ENCODE peak calls at places on chromosomes 13 and 19, in four cellular contexts. J is activated T-helper 1 cell treated with Interleukin-2 at 50 U/mL for 16 hours; Z is mucosa of gallbladder; H is stimulated activated CD8-positive, alpha-beta memory T cell treated with anti-CD3 and anti-CD28 coated beads, Interleukin-4, amount 100 ng/mL, for 1 hour. L is an unnamed sample.

GRCh38 chr19:44785271-44785670 is 7.6 kb downstream of the CBLC start:
- DNase-seq in J (no peak), Z (no peak), H (no peak), L (no peak)

GRCh38 chr19:36771275-36772231 is 1.1 kb downstream of the ZNF850 start:
- DNase-seq in J (no peak), Z (peak; percentile 70), H (no peak), L (peak; percentile 53)

GRCh38 chr13:44274838-44275237 is 98.8 kb upstream of the SERP2 start:
- DNase-seq in J (no peak), Z (no peak), H (peak; percentile 5), L (no peak)

GRCh38 chr19:1189419-1189818 is 15.4 kb upstream of the SBNO2 start:
- DNase-seq in J (peak; percentile 38), Z (no peak), H (peak; percentile 30), L (no peak)

GRCh38 chr13:111245781-111246384 is 74.6 kb upstream of the TEX29 start:
- DNase-seq in J (no peak), Z (no peak), H (no peak), L (peak; percentile 15)

GRCh38 chr19:4196587-4197148 is 14.2 kb downstream of the ANKRD24 start:
- DNase-seq in J (no peak), Z (no peak), H (no peak), L (no peak)

GRCh38 chr13:33918199-33918932 is 100.4 kb downstream of the RFC3 start:
- DNase-seq in J (no peak), Z (no peak), H (no peak), L (peak; percentile 62)

GRCh38 chr13:89568276-89568675 is 1779.2 kb upstream of the MIR17HG start:
- DNase-seq in J (no peak), Z (no peak), H (no peak), L (no peak)

GRCh38 chr19:35963514-35963913 is 27.3 kb downstream of the LRFN3 start:
- DNase-seq in J (no peak), Z (peak; percentile 63), H (no peak), L (peak; percentile 38)

GRCh38 chr13:55815458-55816033 is 1325.2 kb upstream of the PRR20A start:
- DNase-seq in J (no peak), Z (peak; percentile 13), H (no peak), L (no peak)

GRCh38 chr19:5003781-5004180 is 34.9 kb downstream of the KDM4B start:
- DNase-seq in J (no peak), Z (no peak), H (no peak), L (no peak)